ENCODE peak calls at places on chromosomes 4 and X, in nine cellular contexts. One of them, this sample, is unnamed.
A peak's percentile ranks its signal among the peaks of the same experiment; 100 is the strongest.

GRCh38 chr4:114334808-114335739 is 263.5 kb upstream of the UGT8 start:
- DNase-seq in neural progenitor cell: no peak
- DNase-seq in tibial artery: no peak
- DNase-seq in IMR-90: no peak
- DNase-seq in WERI-Rb-1: no peak
- DNase-seq in ascending aorta: no peak
- DNase-seq in thoracic aorta: no peak
- DNase-seq in cardiac muscle cell: no peak
- DNase-seq in psoas muscle: no peak
- DNase-seq in this sample: no peak

GRCh38 chrX:107714196-107714811 is 61.3 kb downstream of the TSC22D3 start:
- DNase-seq in neural progenitor cell: no peak
- DNase-seq in tibial artery: no peak
- DNase-seq in IMR-90: no peak
- DNase-seq in WERI-Rb-1: no peak
- DNase-seq in ascending aorta: no peak
- DNase-seq in thoracic aorta: no peak
- DNase-seq in cardiac muscle cell: no peak
- DNase-seq in psoas muscle: peak; percentile 75
- DNase-seq in this sample: no peak

GRCh38 chr4:94334962-94335361 is 7.7 kb downstream of the HPGDS start:
- DNase-seq in neural progenitor cell: no peak
- DNase-seq in tibial artery: no peak
- DNase-seq in IMR-90: no peak
- DNase-seq in WERI-Rb-1: no peak
- DNase-seq in ascending aorta: no peak
- DNase-seq in thoracic aorta: no peak
- DNase-seq in cardiac muscle cell: no peak
- DNase-seq in psoas muscle: no peak
- DNase-seq in this sample: no peak

GRCh38 chrX:16873106-16873505 is 2.9 kb upstream of the RBBP7 start:
- DNase-seq in neural progenitor cell: no peak
- DNase-seq in tibial artery: no peak
- DNase-seq in IMR-90: no peak
- DNase-seq in WERI-Rb-1: no peak
- DNase-seq in ascending aorta: no peak
- DNase-seq in thoracic aorta: no peak
- DNase-seq in cardiac muscle cell: no peak
- DNase-seq in psoas muscle: no peak
- DNase-seq in this sample: no peak

GRCh38 chr4:1517592-1518411 is 111.6 kb upstream of the NKX1-1 start:
- DNase-seq in neural progenitor cell: no peak
- DNase-seq in tibial artery: no peak
- DNase-seq in IMR-90: no peak
- DNase-seq in WERI-Rb-1: no peak
- DNase-seq in ascending aorta: no peak
- DNase-seq in thoracic aorta: no peak
- DNase-seq in cardiac muscle cell: no peak
- DNase-seq in psoas muscle: peak; percentile 43
- DNase-seq in this sample: no peak

GRCh38 chr4:10108818-10109783 is 7.5 kb downstream of the WDR1 start:
- DNase-seq in neural progenitor cell: no peak
- DNase-seq in tibial artery: no peak
- DNase-seq in IMR-90: peak; percentile 55
- DNase-seq in WERI-Rb-1: no peak
- DNase-seq in ascending aorta: no peak
- DNase-seq in thoracic aorta: no peak
- DNase-seq in cardiac muscle cell: no peak
- DNase-seq in psoas muscle: no peak
- DNase-seq in this sample: no peak

GRCh38 chr4:53693408-53693807 is 102.1 kb upstream of the LNX1 start:
- DNase-seq in neural progenitor cell: no peak
- DNase-seq in tibial artery: no peak
- DNase-seq in IMR-90: peak; percentile 38
- DNase-seq in WERI-Rb-1: no peak
- DNase-seq in ascending aorta: no peak
- DNase-seq in thoracic aorta: no peak
- DNase-seq in cardiac muscle cell: no peak
- DNase-seq in psoas muscle: no peak
- DNase-seq in this sample: no peak

GRCh38 chr4:36360755-36361154 is 79.3 kb downstream of the DTHD1 start:
- DNase-seq in neural progenitor cell: no peak
- DNase-seq in tibial artery: no peak
- DNase-seq in IMR-90: no peak
- DNase-seq in WERI-Rb-1: no peak
- DNase-seq in ascending aorta: no peak
- DNase-seq in thoracic aorta: no peak
- DNase-seq in cardiac muscle cell: no peak
- DNase-seq in psoas muscle: no peak
- DNase-seq in this sample: no peak

GRCh38 chr4:123361195-123361861 is 35.3 kb upstream of the SPRY1 start:
- DNase-seq in neural progenitor cell: no peak
- DNase-seq in tibial artery: no peak
- DNase-seq in IMR-90: peak; percentile 94
- DNase-seq in WERI-Rb-1: no peak
- DNase-seq in ascending aorta: no peak
- DNase-seq in thoracic aorta: peak; percentile 17
- DNase-seq in cardiac muscle cell: no peak
- DNase-seq in psoas muscle: no peak
- DNase-seq in this sample: no peak

GRCh38 chr4:128384091-128384520 is 96.5 kb upstream of the PGRMC2 start:
- DNase-seq in neural progenitor cell: no peak
- DNase-seq in tibial artery: no peak
- DNase-seq in IMR-90: peak; percentile 75
- DNase-seq in WERI-Rb-1: no peak
- DNase-seq in ascending aorta: no peak
- DNase-seq in thoracic aorta: no peak
- DNase-seq in cardiac muscle cell: no peak
- DNase-seq in psoas muscle: no peak
- DNase-seq in this sample: no peak

GRCh38 chr4:155543126-155543765 is 123.4 kb upstream of the GUCY1A1 start:
- DNase-seq in neural progenitor cell: no peak
- DNase-seq in tibial artery: no peak
- DNase-seq in IMR-90: peak; percentile 83
- DNase-seq in WERI-Rb-1: no peak
- DNase-seq in ascending aorta: no peak
- DNase-seq in thoracic aorta: no peak
- DNase-seq in cardiac muscle cell: no peak
- DNase-seq in psoas muscle: no peak
- DNase-seq in this sample: no peak

GRCh38 chr4:35534946-35535345 is 709.4 kb downstream of the ARAP2 start:
- DNase-seq in neural progenitor cell: no peak
- DNase-seq in tibial artery: no peak
- DNase-seq in IMR-90: no peak
- DNase-seq in WERI-Rb-1: no peak
- DNase-seq in ascending aorta: no peak
- DNase-seq in thoracic aorta: no peak
- DNase-seq in cardiac muscle cell: no peak
- DNase-seq in psoas muscle: no peak
- DNase-seq in this sample: no peak

GRCh38 chrX:78104447-78105176 is 564 bp downstream of the PGK1 start:
- DNase-seq in neural progenitor cell: peak; percentile 32
- DNase-seq in tibial artery: peak; percentile 57
- DNase-seq in IMR-90: peak; percentile 31
- DNase-seq in WERI-Rb-1: peak; percentile 35
- DNase-seq in ascending aorta: peak; percentile 12
- DNase-seq in thoracic aorta: no peak
- DNase-seq in cardiac muscle cell: peak; percentile 17
- DNase-seq in psoas muscle: peak; percentile 81
- DNase-seq in this sample: peak; percentile 59

GRCh38 chrX:78103656-78104446 is at the start of gene PGK1:
- DNase-seq in neural progenitor cell: peak; percentile 94
- DNase-seq in tibial artery: peak; percentile 94
- DNase-seq in IMR-90: peak; percentile 97
- DNase-seq in WERI-Rb-1: peak; percentile 94
- DNase-seq in ascending aorta: peak; percentile 90
- DNase-seq in thoracic aorta: peak; percentile 71
- DNase-seq in cardiac muscle cell: peak; percentile 93
- DNase-seq in psoas muscle: peak; percentile 98
- DNase-seq in this sample: peak; percentile 95

GRCh38 chrX:78106651-78106986 is 2.6 kb downstream of the PGK1 start:
- DNase-seq in neural progenitor cell: no peak
- DNase-seq in tibial artery: no peak
- DNase-seq in IMR-90: no peak
- DNase-seq in WERI-Rb-1: no peak
- DNase-seq in ascending aorta: no peak
- DNase-seq in thoracic aorta: no peak
- DNase-seq in cardiac muscle cell: no peak
- DNase-seq in psoas muscle: no peak
- DNase-seq in this sample: no peak

GRCh38 chrX:78103001-78103634 is 930 bp upstream of the PGK1 start:
- DNase-seq in neural progenitor cell: no peak
- DNase-seq in tibial artery: no peak
- DNase-seq in IMR-90: no peak
- DNase-seq in WERI-Rb-1: no peak
- DNase-seq in ascending aorta: no peak
- DNase-seq in thoracic aorta: no peak
- DNase-seq in cardiac muscle cell: no peak
- DNase-seq in psoas muscle: no peak
- DNase-seq in this sample: no peak

GRCh38 chrX:78105944-78106650 is 2.0 kb downstream of the PGK1 start:
- DNase-seq in neural progenitor cell: no peak
- DNase-seq in tibial artery: no peak
- DNase-seq in IMR-90: no peak
- DNase-seq in WERI-Rb-1: no peak
- DNase-seq in ascending aorta: no peak
- DNase-seq in thoracic aorta: no peak
- DNase-seq in cardiac muscle cell: no peak
- DNase-seq in psoas muscle: no peak
- DNase-seq in this sample: no peak
- H3K36me3 ChIP-seq in neural progenitor cell: peaks cover 7% of the 10 kb centered on the region
- H3K36me3 ChIP-seq in tibial artery: no peaks in the 10 kb centered on the region
- H3K36me3 ChIP-seq in IMR-90: peaks cover 1% of the 10 kb centered on the region
- H3K36me3 ChIP-seq in WERI-Rb-1: peaks cover 4% of the 10 kb centered on the region
- H3K36me3 ChIP-seq in ascending aorta: peaks cover 1% of the 10 kb centered on the region
- H3K36me3 ChIP-seq in thoracic aorta: no peaks in the 10 kb centered on the region
- H3K36me3 ChIP-seq in cardiac muscle cell: peaks cover 5% of the 10 kb centered on the region
- H3K36me3 ChIP-seq in psoas muscle: no peaks in the 10 kb centered on the region
- H3K36me3 ChIP-seq in this sample: no peaks in the 10 kb centered on the region

DNA sequence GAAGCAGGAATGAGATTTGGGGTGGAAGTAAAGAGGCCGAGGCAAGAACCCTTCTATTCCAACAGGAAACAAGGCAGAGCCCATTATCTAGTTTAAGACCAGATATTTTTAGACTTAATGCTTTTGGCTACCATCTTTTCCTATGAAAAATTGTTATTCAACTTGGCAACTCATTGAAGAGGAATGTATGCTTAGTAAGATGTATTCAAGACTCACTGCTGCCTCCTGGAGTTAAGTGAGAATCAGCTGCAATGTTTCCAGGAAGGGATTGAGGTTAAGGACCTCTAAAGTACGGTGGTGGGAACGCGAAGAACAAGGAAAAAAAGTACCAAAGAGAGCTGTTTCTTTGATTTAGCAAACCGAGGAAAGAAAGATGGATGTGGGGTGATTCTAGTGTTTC is 89.1 kb downstream of the RAPGEF2 start:
- DNase-seq in neural progenitor cell: peak; percentile 70
- DNase-seq in tibial artery: no peak
- DNase-seq in IMR-90: peak; percentile 85
- DNase-seq in WERI-Rb-1: no peak
- DNase-seq in ascending aorta: no peak
- DNase-seq in thoracic aorta: no peak
- DNase-seq in cardiac muscle cell: peak; percentile 38
- DNase-seq in psoas muscle: no peak
- DNase-seq in this sample: no peak
- TF ChIP-seq CTCF in neural progenitor cell: peak; percentile 66
- TF ChIP-seq CTCF in tibial artery: peak; percentile 10
- TF ChIP-seq CTCF in IMR-90: peak; percentile 57
- TF ChIP-seq CTCF in WERI-Rb-1: peak; percentile 48
- TF ChIP-seq CTCF in ascending aorta: peak; percentile 25
- TF ChIP-seq CTCF in thoracic aorta: no peak
- TF ChIP-seq CTCF in cardiac muscle cell: peak; percentile 45
- TF ChIP-seq CTCF in psoas muscle: peak; percentile 23
- TF ChIP-seq CTCF in this sample: no peak

DNA sequence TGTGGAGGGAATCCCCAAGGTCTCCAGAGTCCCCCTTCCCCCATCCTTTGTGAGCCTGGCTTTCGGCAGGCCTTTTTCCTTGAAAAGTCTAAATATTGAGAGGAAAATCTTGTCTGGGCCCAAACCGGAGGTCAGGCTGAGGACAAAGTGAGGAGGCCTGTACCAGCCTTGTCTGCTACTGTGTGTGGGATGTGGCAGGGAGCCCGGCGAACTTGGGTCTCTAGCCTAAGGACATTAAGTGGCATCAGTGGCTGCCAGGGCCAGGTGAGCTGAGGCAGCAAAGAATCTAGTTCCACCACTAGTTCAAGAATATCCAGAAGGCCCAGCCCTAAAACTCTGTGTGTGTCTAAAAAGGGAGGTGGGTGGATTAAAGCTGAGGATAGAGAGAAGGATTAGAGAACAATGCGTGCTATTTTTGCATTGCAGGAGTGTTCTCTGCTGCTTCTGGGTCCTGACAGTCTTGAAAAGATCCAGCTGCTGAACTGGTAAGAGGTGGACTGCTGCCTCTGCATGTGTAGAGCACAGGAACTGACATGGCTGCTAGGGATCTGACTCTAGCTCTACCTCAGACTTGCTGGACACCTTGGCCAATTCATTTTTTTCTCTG is 1.2 kb upstream of the AMER1 start:
- DNase-seq in neural progenitor cell: peak; percentile 28
- DNase-seq in tibial artery: no peak
- DNase-seq in IMR-90: peak; percentile 55
- DNase-seq in WERI-Rb-1: no peak
- DNase-seq in ascending aorta: no peak
- DNase-seq in thoracic aorta: no peak
- DNase-seq in cardiac muscle cell: peak; percentile 51
- DNase-seq in psoas muscle: no peak
- DNase-seq in this sample: no peak
- H3K4me3 ChIP-seq in neural progenitor cell: peak overlapping the region; percentile 58
- H3K4me3 ChIP-seq in tibial artery: peak overlapping the region; percentile 83
- H3K4me3 ChIP-seq in IMR-90: peak overlapping the region; percentile 49
- H3K4me3 ChIP-seq in WERI-Rb-1: peak overlapping the region; percentile 34
- H3K4me3 ChIP-seq in ascending aorta: peak overlapping the region; percentile 65
- H3K4me3 ChIP-seq in thoracic aorta: peak overlapping the region; percentile 88
- H3K4me3 ChIP-seq in cardiac muscle cell: peak overlapping the region; percentile 36
- H3K4me3 ChIP-seq in psoas muscle: peak overlapping the region; percentile 77
- H3K4me3 ChIP-seq in this sample: peak overlapping the region; percentile 25

GRCh38 chr4:60799214-60799613 is 400.9 kb upstream of the ADGRL3 start:
- DNase-seq in neural progenitor cell: no peak
- DNase-seq in tibial artery: no peak
- DNase-seq in IMR-90: no peak
- DNase-seq in WERI-Rb-1: no peak
- DNase-seq in ascending aorta: no peak
- DNase-seq in thoracic aorta: no peak
- DNase-seq in cardiac muscle cell: no peak
- DNase-seq in psoas muscle: no peak
- DNase-seq in this sample: no peak

GRCh38 chr4:60790608-60791007 is 409.5 kb upstream of the ADGRL3 start:
- DNase-seq in neural progenitor cell: no peak
- DNase-seq in tibial artery: no peak
- DNase-seq in IMR-90: no peak
- DNase-seq in WERI-Rb-1: no peak
- DNase-seq in ascending aorta: no peak
- DNase-seq in thoracic aorta: no peak
- DNase-seq in cardiac muscle cell: no peak
- DNase-seq in psoas muscle: no peak
- DNase-seq in this sample: no peak

DNA sequence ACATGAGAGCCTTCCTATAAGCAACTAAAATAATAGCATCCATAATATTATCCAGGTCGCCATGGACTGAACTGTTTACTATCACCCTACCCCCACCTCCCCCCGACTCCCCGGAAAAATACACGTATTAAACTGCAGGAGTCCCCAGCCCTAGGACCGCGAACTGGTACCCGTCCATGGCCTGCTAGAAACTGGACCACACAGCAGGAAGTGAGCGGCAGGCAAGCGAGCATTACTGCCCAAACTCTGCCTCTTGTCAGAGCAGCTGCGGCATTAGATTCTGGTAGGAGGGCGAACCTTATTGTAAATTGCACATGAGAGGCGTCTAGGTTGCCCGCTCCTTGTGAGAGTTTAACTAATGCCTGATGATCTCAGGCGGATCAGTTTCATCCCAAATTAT is 405.8 kb upstream of the ADGRL3 start:
- DNase-seq in neural progenitor cell: no peak
- DNase-seq in tibial artery: no peak
- DNase-seq in IMR-90: no peak
- DNase-seq in WERI-Rb-1: no peak
- DNase-seq in ascending aorta: no peak
- DNase-seq in thoracic aorta: no peak
- DNase-seq in cardiac muscle cell: no peak
- DNase-seq in psoas muscle: no peak
- DNase-seq in this sample: no peak
- H3K36me3 ChIP-seq in neural progenitor cell: no peaks in the 10 kb centered on the region
- H3K36me3 ChIP-seq in tibial artery: no peaks in the 10 kb centered on the region
- H3K36me3 ChIP-seq in IMR-90: no peaks in the 10 kb centered on the region
- H3K36me3 ChIP-seq in WERI-Rb-1: no peaks in the 10 kb centered on the region
- H3K36me3 ChIP-seq in ascending aorta: no peaks in the 10 kb centered on the region
- H3K36me3 ChIP-seq in thoracic aorta: no peaks in the 10 kb centered on the region
- H3K36me3 ChIP-seq in cardiac muscle cell: no peaks in the 10 kb centered on the region
- H3K36me3 ChIP-seq in psoas muscle: no peaks in the 10 kb centered on the region
- H3K36me3 ChIP-seq in this sample: no peaks in the 10 kb centered on the region

This sample was measured in lung.